ENCODE peak calls at places on chromosomes 6 and 20, in four cellular contexts. B, R, V and Y are unnamed samples.

GRCh38 chr6:13014551-13015378 is 298.2 kb downstream of the PHACTR1 start:
- DNase-seq in V (no peak), R (no peak), B (no peak), Y (no peak)

GRCh38 chr6:150659046-150659763 is 59.5 kb downstream of the PLEKHG1 start:
- DNase-seq in B (no peak), V (no peak), R (no peak), Y (no peak)

GRCh38 chr6:122014961-122015360 is 384.5 kb upstream of the HSF2 start:
- DNase-seq in V (no peak), B (no peak), R (no peak), Y (no peak)

GRCh38 chr20:57061058-57061900 is 205.2 kb downstream of the BMP7 start:
- DNase-seq in R (no peak), B (no peak), V (peak), Y (peak)

GRCh38 chr6:168935628-168936010 is 318.0 kb downstream of the THBS2 start:
- DNase-seq in B (no peak), R (no peak), V (no peak), Y (no peak)

GRCh38 chr6:154197176-154197850 is 158.3 kb downstream of the OPRM1 start:
- DNase-seq in R (no peak), V (no peak), B (no peak), Y (no peak)

GRCh38 chr6:34132486-34133185 is 13.3 kb downstream of the GRM4 start:
- DNase-seq in V (peak), R (no peak), B (peak), Y (peak)

GRCh38 chr6:75481936-75482593 is 11.5 kb downstream of the FILIP1 start:
- DNase-seq in B (no peak), V (no peak), R (no peak), Y (no peak)

GRCh38 chr20:33031531-33031930 is at the start of gene BPIFB6:
- DNase-seq in R (no peak), V (no peak), B (no peak), Y (no peak)

GRCh38 chr20:56702931-56703840 is 74.1 kb downstream of the TFAP2C start:
- DNase-seq in V (no peak), R (no peak), B (no peak), Y (no peak)

GRCh38 chr6:44667668-44668390 is 280.3 kb downstream of the CDC5L start:
- DNase-seq in R (no peak), V (peak), B (peak), Y (peak)

GRCh38 chr6:133550026-133550425 is 308.9 kb downstream of the EYA4 start:
- DNase-seq in R (no peak), V (no peak), B (no peak), Y (no peak)

GRCh38 chr6:133547136-133547535 is 306.0 kb downstream of the EYA4 start:
- DNase-seq in V (no peak), R (no peak), B (no peak), Y (no peak)

GRCh38 chr6:133549252-133549925 is 308.2 kb downstream of the EYA4 start:
- DNase-seq in R (no peak), V (no peak), B (no peak), Y (no peak)

GRCh38 chr6:133546098-133546497 is 304.9 kb downstream of the EYA4 start:
- DNase-seq in V (no peak), R (no peak), B (no peak), Y (no peak)

GRCh38 chr6:133548409-133548808 is 307.3 kb downstream of the EYA4 start:
- DNase-seq in V (no peak), R (no peak), B (no peak), Y (no peak)
- TF ChIP-seq TARDBP in V (no peak), R (no peak), B (no peak), Y (no peak)

GRCh38 chr6:32894085-32895005 is 40.4 kb downstream of the PSMB9 start:
- DNase-seq in R (peak), V (peak), B (peak), Y (peak)
- TF ChIP-seq TARDBP in R (peak), V (no peak), B (peak), Y (no peak)

GRCh38 chr6:164700497-164700896 is 608.9 kb downstream of the C6orf118 start:
- DNase-seq in V (no peak), B (no peak), R (no peak), Y (no peak)
- TF ChIP-seq TARDBP in V (no peak), B (no peak), R (no peak), Y (no peak)

GRCh38 chr6:142318714-142319113 is 16.9 kb downstream of the ADGRG6 start:
- DNase-seq in V (no peak), R (no peak), B (no peak), Y (no peak)

GRCh38 chr6:142316791-142317368 is 15.1 kb downstream of the ADGRG6 start:
- DNase-seq in B (no peak), R (no peak), V (no peak), Y (no peak)

GRCh38 chr6:142307963-142308748 is 6.3 kb downstream of the ADGRG6 start:
- DNase-seq in B (peak), V (no peak), R (no peak), Y (no peak)

GRCh38 chr6:142313284-142313683 is 11.5 kb downstream of the ADGRG6 start:
- DNase-seq in B (no peak), V (no peak), R (no peak), Y (no peak)
- TF ChIP-seq TARDBP in B (no peak), V (no peak), R (no peak), Y (no peak)

GRCh38 chr6:93889713-93890112 is 470.4 kb upstream of the EPHA7 start:
- DNase-seq in B (no peak), R (no peak), V (no peak), Y (no peak)

DNA sequence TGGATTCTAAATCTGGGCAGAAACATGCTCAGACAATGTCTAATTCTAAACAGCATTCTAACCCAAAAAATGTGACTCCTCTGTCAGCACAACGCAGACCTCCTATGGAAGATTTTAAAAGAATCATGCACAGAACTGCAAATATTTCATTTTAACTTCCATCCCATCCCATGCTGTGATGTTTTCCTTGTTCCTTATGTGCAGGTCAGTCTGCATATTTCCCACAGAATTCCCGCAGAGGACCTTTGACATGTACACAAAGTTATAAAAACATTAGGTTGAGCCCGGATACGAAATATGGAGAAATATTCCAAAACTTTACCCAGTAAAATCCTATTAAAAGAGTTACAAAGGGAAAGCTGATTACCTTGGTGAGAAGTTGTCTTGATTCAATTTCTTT is 467.1 kb upstream of the EPHA7 start:
- DNase-seq in R (no peak), V (no peak), B (no peak), Y (no peak)
- TF ChIP-seq TARDBP in R (no peak), V (no peak), B (no peak), Y (no peak)

GRCh38 chr6:118299023-118299422 is 249.1 kb upstream of the PLN start:
- DNase-seq in V (no peak), B (no peak), R (no peak), Y (no peak)
- TF ChIP-seq TARDBP in V (no peak), B (no peak), R (no peak), Y (no peak)

DNA sequence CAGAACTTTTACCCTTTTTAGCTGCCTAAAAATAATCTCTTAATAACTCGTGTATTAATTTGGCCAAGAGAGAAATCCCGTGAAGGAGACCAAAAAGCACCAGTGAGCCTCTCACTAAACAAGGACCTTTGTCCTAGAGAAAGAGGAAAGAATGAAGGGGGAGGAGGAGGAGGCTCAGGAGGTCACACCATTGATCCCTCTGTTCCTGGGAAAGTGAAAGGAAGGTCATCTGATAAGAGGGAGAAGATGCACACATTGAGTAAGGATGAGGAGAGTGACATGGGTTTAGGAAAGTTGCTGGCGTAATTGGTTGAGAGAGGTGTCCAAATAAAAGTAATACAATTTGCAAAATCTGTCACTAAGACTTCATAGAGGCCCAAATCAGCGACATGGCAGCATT is 49.2 kb downstream of the HLA-DPB1 start:
- DNase-seq in V (no peak), R (no peak), B (no peak), Y (no peak)
- TF ChIP-seq TARDBP in V (no peak), R (no peak), B (no peak), Y (no peak)

GRCh38 chr6:73506246-73506645 is 14.6 kb downstream of the EEF1A1 start:
- DNase-seq in V (no peak), B (no peak), R (no peak), Y (no peak)
- TF ChIP-seq TARDBP in V (no peak), B (no peak), R (no peak), Y (no peak)

DNA sequence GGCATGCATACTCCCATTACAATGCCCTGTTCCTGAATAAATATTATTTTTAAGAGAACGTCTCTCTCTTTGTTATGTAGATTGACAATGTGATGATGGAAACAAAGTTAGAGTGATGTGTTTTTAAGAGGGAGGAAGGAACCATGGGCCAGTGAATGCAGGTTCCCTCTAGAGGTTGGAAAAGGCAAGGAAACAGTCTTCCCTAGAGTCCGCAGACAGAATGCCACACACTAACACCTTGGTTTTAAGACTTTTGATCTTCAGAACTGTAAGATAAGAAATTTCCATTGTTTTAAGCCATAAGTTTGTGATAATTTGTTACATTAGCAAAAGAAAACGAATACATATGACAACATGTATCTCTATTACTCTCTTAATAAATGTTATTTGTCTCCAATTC is 4.7 kb upstream of the CENPW start:
- DNase-seq in R (no peak), V (no peak), B (no peak), Y (no peak)
- TF ChIP-seq TARDBP in R (no peak), V (no peak), B (no peak), Y (no peak)